ENCODE peak calls at places on chromosome 2, in ten cellular contexts. E is CD4-positive, alpha-beta T cell; D is mucosa of descending colon; S is hypothalamus; O is GM10248; C is activated T-helper 1 cell treated with anti-CD3 and anti-CD28 coated beads, Interleukin-12 subunit alpha, Interleukin-12 subunit beta, Interleukin-2, Interleukin-4 antibody, amounts not matched to agents 30 ng/mL and 10 ng/mL and 1 ng/mL, durations not matched to agents 14 hours and 24 hours and 36 hours; Q is NT2/D1; W is D341Med; M is progenitor cell of endocrine pancreas; N is stimulated activated CD8-positive, alpha-beta memory T cell treated with anti-CD3 and anti-CD28 coated beads, Interleukin-15, amount 100 ng/mL, for 24 hours. B is an unnamed sample.
A peak's percentile ranks its signal among the peaks of the same experiment; 100 is the strongest.

GRCh38 chr2:236629961-236630872 is 60.6 kb downstream of the ACKR3 start:
- DNase-seq in E (no peak), D (no peak), S (no peak), O (no peak), C (no peak), Q (no peak), W (no peak), M (no peak), N (no peak), B (no peak)

GRCh38 chr2:240512109-240512485 is 45.7 kb downstream of the ANKMY1 start:
- DNase-seq in E (no peak), D (no peak), S (no peak), O (no peak), C (no peak), Q (no peak), W (no peak), M (no peak), N (no peak), B (no peak)

GRCh38 chr2:134282638-134283400 is 28.9 kb downstream of the MGAT5 start:
- DNase-seq in E (no peak), D (no peak), S (no peak), O (peak; percentile 46), C (peak; percentile 16), Q (no peak), W (no peak), M (no peak), N (no peak), B (no peak)

GRCh38 chr2:101991731-101992145 is at the start of gene IL1R2:
- DNase-seq in E (no peak), D (peak; percentile 79), S (no peak), O (no peak), C (no peak), Q (no peak), W (peak; percentile 44), M (no peak), N (no peak), B (no peak)

GRCh38 chr2:43605079-43605655 is 9.3 kb upstream of the THADA start:
- DNase-seq in E (peak; percentile 11), D (peak; percentile 17), S (peak; percentile 30), O (peak; percentile 22), C (peak; percentile 8), Q (no peak), W (peak; percentile 54), M (no peak), N (no peak), B (no peak)

GRCh38 chr2:96533292-96534073 is 3.1 kb upstream of the ARID5A start:
- DNase-seq in E (no peak), D (peak; percentile 65), S (no peak), O (no peak), C (no peak), Q (no peak), W (no peak), M (no peak), N (no peak), B (no peak)

GRCh38 chr2:229927817-229928321 is 5.6 kb downstream of the FBXO36 start:
- DNase-seq in E (no peak), D (no peak), S (no peak), O (no peak), C (no peak), Q (no peak), W (no peak), M (no peak), N (no peak), B (no peak)

GRCh38 chr2:123717616-123718279 is 307.3 kb upstream of the CNTNAP5 start:
- DNase-seq in E (no peak), D (no peak), S (no peak), O (no peak), C (no peak), Q (no peak), W (no peak), M (no peak), N (no peak), B (no peak)

GRCh38 chr2:112794131-112794733 is 9.9 kb upstream of the IL1A start:
- DNase-seq in E (no peak), D (peak; percentile 34), S (no peak), O (peak; percentile 35), C (no peak), Q (no peak), W (no peak), M (no peak), N (no peak), B (no peak)

GRCh38 chr2:95296036-95296435 is 1.1 kb upstream of the KCNIP3 start:
- DNase-seq in E (no peak), D (no peak), S (peak; percentile 55), O (no peak), C (no peak), Q (no peak), W (no peak), M (no peak), N (no peak), B (peak; percentile 81)

GRCh38 chr2:237315170-237315880 is 98.6 kb downstream of the COL6A3 start:
- DNase-seq in E (no peak), D (peak; percentile 48), S (peak; percentile 61), O (no peak), C (no peak), Q (peak; percentile 33), W (no peak), M (peak; percentile 14), N (no peak), B (peak; percentile 85)

GRCh38 chr2:52368141-52368540 is 1336.2 kb upstream of the NRXN1 start:
- DNase-seq in E (no peak), D (no peak), S (no peak), O (no peak), C (no peak), Q (no peak), W (no peak), M (no peak), N (no peak), B (no peak)

GRCh38 chr2:151237422-151238012 is 24.1 kb downstream of the RBM43 start:
- DNase-seq in E (no peak), D (no peak), S (no peak), O (no peak), C (no peak), Q (no peak), W (no peak), M (no peak), N (no peak), B (no peak)

GRCh38 chr2:11024010-11024615 is 112.4 kb downstream of the KCNF1 start:
- DNase-seq in E (no peak), D (peak; percentile 23), S (no peak), O (no peak), C (no peak), Q (no peak), W (no peak), M (no peak), N (no peak), B (no peak)

GRCh38 chr2:222569826-222570225 is 86.1 kb downstream of the FARSB start:
- DNase-seq in E (no peak), D (no peak), S (no peak), O (no peak), C (no peak), Q (no peak), W (no peak), M (no peak), N (no peak), B (no peak)

GRCh38 chr2:162579986-162580385 is 236.1 kb downstream of the GCA start:
- DNase-seq in E (no peak), D (no peak), S (no peak), O (no peak), C (no peak), Q (no peak), W (no peak), M (no peak), N (no peak), B (no peak)

GRCh38 chr2:25098558-25099486 is 56.9 kb downstream of the EFR3B start:
- DNase-seq in E (no peak), D (peak; percentile 4), S (no peak), O (no peak), C (no peak), Q (no peak), W (no peak), M (no peak), N (no peak), B (no peak)

GRCh38 chr2:153819501-153819900 is 52.2 kb upstream of the GALNT13 start:
- DNase-seq in E (no peak), D (no peak), S (no peak), O (no peak), C (no peak), Q (peak; percentile 8), W (no peak), M (no peak), N (no peak), B (no peak)

GRCh38 chr2:63078852-63079606 is 28.4 kb downstream of the OTX1 start:
- DNase-seq in E (no peak), D (peak; percentile 18), S (no peak), O (peak; percentile 19), C (no peak), Q (no peak), W (peak; percentile 55), M (no peak), N (no peak), B (no peak)

GRCh38 chr2:237222178-237222577 is 136.5 kb downstream of the COPS8 start:
- DNase-seq in E (no peak), D (no peak), S (no peak), O (no peak), C (no peak), Q (no peak), W (no peak), M (no peak), N (no peak), B (no peak)

GRCh38 chr2:185862657-185863398 is 124.2 kb downstream of the FSIP2 start:
- DNase-seq in E (no peak), D (no peak), S (no peak), O (no peak), C (no peak), Q (no peak), W (no peak), M (no peak), N (no peak), B (no peak)

GRCh38 chr2:38751847-38752410 is 768 bp upstream of the SRSF7 start:
- DNase-seq in E (no peak), D (no peak), S (no peak), O (no peak), C (no peak), Q (peak; percentile 16), W (no peak), M (no peak), N (no peak), B (no peak)

GRCh38 chr2:8267721-8268120 is 414.1 kb upstream of the ID2 start:
- DNase-seq in E (no peak), D (no peak), S (no peak), O (no peak), C (no peak), Q (no peak), W (no peak), M (no peak), N (no peak), B (no peak)

GRCh38 chr2:25825238-25825637 is 53.0 kb downstream of the ASXL2 start:
- DNase-seq in E (peak; percentile 12), D (no peak), S (no peak), O (no peak), C (peak; percentile 26), Q (no peak), W (no peak), M (no peak), N (no peak), B (no peak)

GRCh38 chr2:56715670-56716069 is 531.9 kb downstream of the CCDC85A start:
- DNase-seq in E (no peak), D (no peak), S (no peak), O (no peak), C (no peak), Q (no peak), W (no peak), M (no peak), N (no peak), B (no peak)

GRCh38 chr2:11388262-11389047 is 44.0 kb upstream of the ROCK2 start:
- DNase-seq in E (no peak), D (peak; percentile 81), S (no peak), O (no peak), C (no peak), Q (no peak), W (no peak), M (no peak), N (no peak), B (no peak)

GRCh38 chr2:238427435-238428162 is 872 bp downstream of the ASB1 start:
- DNase-seq in E (no peak), D (no peak), S (no peak), O (no peak), C (no peak), Q (no peak), W (no peak), M (no peak), N (no peak), B (no peak)

GRCh38 chr2:29446852-29447251 is 331.6 kb downstream of the CLIP4 start:
- DNase-seq in E (no peak), D (no peak), S (no peak), O (no peak), C (no peak), Q (no peak), W (no peak), M (no peak), N (no peak), B (no peak)